ENCODE peak calls at places on chromosomes 5 and 9, in seven cellular contexts. Y, J, Z, P, H, A and Q are unnamed samples.

GRCh38 chr5:40464461-40464860 is 215.3 kb upstream of the PTGER4 start:
- DNase-seq in Y (no peak), J (peak), Z (no peak), P (no peak), H (no peak), A (no peak), Q (peak)

GRCh38 chr5:97888439-97888838 is 705.4 kb upstream of the RIOK2 start:
- DNase-seq in Y (no peak), J (no peak), Z (no peak), P (no peak), H (no peak), A (no peak), Q (no peak)

GRCh38 chr5:90287031-90287430 is 122.5 kb downstream of the CETN3 start:
- DNase-seq in Y (no peak), J (no peak), Z (no peak), P (no peak), H (no peak), A (no peak), Q (no peak)

GRCh38 chr5:132104561-132104960 is 31.0 kb downstream of the CSF2 start:
- DNase-seq in Y (peak), J (peak), Z (no peak), P (no peak), H (no peak), A (no peak), Q (peak)

GRCh38 chr5:43582082-43583005 is 20.6 kb upstream of the NNT start:
- DNase-seq in Y (no peak), J (no peak), Z (no peak), P (no peak), H (no peak), A (no peak), Q (no peak)

GRCh38 chr5:61344187-61344944 is 12.3 kb downstream of the ZSWIM6 start:
- DNase-seq in Y (no peak), J (peak), Z (no peak), P (no peak), H (no peak), A (no peak), Q (no peak)

GRCh38 chr5:62046191-62046590 is 259.8 kb upstream of the KIF2A start:
- DNase-seq in Y (no peak), J (no peak), Z (no peak), P (no peak), H (no peak), A (no peak), Q (no peak)

GRCh38 chr5:124849774-124850173 is 103.3 kb upstream of the ZNF608 start:
- DNase-seq in Y (no peak), J (no peak), Z (no peak), P (no peak), H (no peak), A (no peak), Q (no peak)

GRCh38 chr9:72978724-72979123 is 25.9 kb upstream of the ALDH1A1 start:
- DNase-seq in Y (peak), J (peak), Z (no peak), P (no peak), H (no peak), A (no peak), Q (peak)

GRCh38 chr5:172939561-172939960 is 19.7 kb upstream of the RPL26L1 start:
- DNase-seq in Y (no peak), J (peak), Z (no peak), P (peak), H (no peak), A (no peak), Q (no peak)

GRCh38 chr5:138597660-138598400 is 22.6 kb upstream of the HSPA9 start:
- DNase-seq in Y (no peak), J (no peak), Z (no peak), P (peak), H (no peak), A (no peak), Q (peak)

GRCh38 chr5:91178461-91178860 is 204.7 kb downstream of the ARRDC3 start:
- DNase-seq in Y (peak), J (no peak), Z (no peak), P (no peak), H (no peak), A (no peak), Q (peak)

GRCh38 chr5:120083851-120084615 is 380.1 kb upstream of the PRR16 start:
- DNase-seq in Y (no peak), J (no peak), Z (no peak), P (no peak), H (no peak), A (no peak), Q (no peak)

GRCh38 chr5:154031923-154032489 is 6.7 kb downstream of the FAM114A2 start:
- DNase-seq in Y (no peak), J (no peak), Z (no peak), P (no peak), H (no peak), A (no peak), Q (no peak)

GRCh38 chr9:105502276-105502675 is 54.4 kb downstream of the FSD1L start:
- DNase-seq in Y (no peak), J (no peak), Z (no peak), P (no peak), H (no peak), A (no peak), Q (no peak)

GRCh38 chr5:135345945-135346731 is 52.9 kb downstream of the MACROH2A1 start:
- DNase-seq in Y (no peak), J (no peak), Z (no peak), P (peak), H (no peak), A (no peak), Q (no peak)